ENCODE peak calls at places on chromosomes 13 and 19, in nine cellular contexts. U is A673, D is heart left ventricle, J is endodermal cell, N is BJ, K is foreskin keratinocyte, I is breast epithelium, M is GM12865, T is cardiac fibroblast. Z is an unnamed sample.

GRCh38 chr19:7870571-7871279 is 3.5 kb downstream of the PRR36 start:
- DNase-seq in K (peak; percentile 75), I (peak; percentile 84), J (peak; percentile 92), T (peak; percentile 48), M (peak; percentile 88), U (peak; percentile 89), N (no peak), D (no peak), Z (peak; percentile 61)

GRCh38 chr19:47210689-47211316 is 20.2 kb downstream of the BBC3 start:
- DNase-seq in J (peak; percentile 93), I (peak; percentile 70), M (peak; percentile 86), N (peak; percentile 50), K (peak; percentile 50), U (peak; percentile 88), D (peak; percentile 71), T (peak; percentile 86), Z (peak; percentile 62)

GRCh38 chr13:64938660-64939059 is 2291.5 kb downstream of the PCDH9 start:
- DNase-seq in I (no peak), U (no peak), D (no peak), M (no peak), T (no peak), K (no peak), N (no peak), J (no peak), Z (no peak)

GRCh38 chr19:12777217-12778019 is 2.1 kb upstream of the HOOK2 start:
- DNase-seq in U (peak; percentile 91), D (peak; percentile 91), I (peak; percentile 71), M (peak; percentile 87), N (no peak), J (peak; percentile 94), T (peak; percentile 82), K (peak; percentile 62), Z (no peak)

GRCh38 chr13:113611996-113612395 is 27.4 kb downstream of the TFDP1 start:
- DNase-seq in I (no peak), D (no peak), N (no peak), T (no peak), K (no peak), M (no peak), J (no peak), U (no peak), Z (no peak)

GRCh38 chr13:34257980-34258379 is 440.0 kb downstream of the RFC3 start:
- DNase-seq in J (no peak), K (no peak), T (no peak), U (peak; percentile 2), N (no peak), D (no peak), M (peak; percentile 1), I (no peak), Z (no peak)

GRCh38 chr13:93226623-93227279 is at the start of gene GPC6:
- DNase-seq in T (peak; percentile 96), D (no peak), K (peak; percentile 96), I (no peak), U (peak; percentile 95), J (peak; percentile 80), M (no peak), N (no peak), Z (peak; percentile 58)

GRCh38 chr13:108827637-108828036 is 198.2 kb downstream of the MYO16 start:
- DNase-seq in M (no peak), N (no peak), T (no peak), U (no peak), J (no peak), I (no peak), K (peak; percentile 8), D (no peak), Z (peak; percentile 1)

GRCh38 chr13:98033277-98034247 is 80.1 kb downstream of the IPO5 start:
- DNase-seq in J (peak; percentile 74), U (peak; percentile 87), I (no peak), M (peak; percentile 27), D (no peak), N (no peak), T (peak; percentile 78), K (peak; percentile 42), Z (peak; percentile 38)

GRCh38 chr13:83810136-83810535 is 72.1 kb downstream of the SLITRK1 start:
- DNase-seq in J (no peak), N (no peak), U (no peak), M (no peak), I (no peak), K (no peak), T (no peak), D (no peak), Z (no peak)

GRCh38 chr19:32387701-32388392 is 17.7 kb upstream of the DPY19L3 start:
- DNase-seq in J (no peak), I (no peak), N (no peak), K (no peak), U (peak; percentile 6), T (no peak), D (no peak), M (no peak), Z (no peak)

GRCh38 chr19:29860492-29860891 is 48.7 kb downstream of the CCNE1 start:
- DNase-seq in M (peak; percentile 44), J (peak; percentile 67), I (no peak), U (peak; percentile 28), N (no peak), D (no peak), T (no peak), K (no peak), Z (no peak)

GRCh38 chr13:22235285-22235949 is 564.5 kb downstream of the FGF9 start:
- DNase-seq in K (no peak), T (no peak), I (peak; percentile 37), U (no peak), N (no peak), M (no peak), D (no peak), J (peak; percentile 83), Z (peak; percentile 12)

GRCh38 chr19:4431808-4432674 is 25.6 kb downstream of the UBXN6 start:
- DNase-seq in N (no peak), M (peak; percentile 39), J (peak; percentile 43), U (no peak), D (peak; percentile 61), I (no peak), K (no peak), T (no peak), Z (no peak)

GRCh38 chr13:75326173-75327131 is 155.5 kb downstream of the TBC1D4 start:
- DNase-seq in M (peak; percentile 79), N (no peak), D (no peak), I (no peak), K (peak; percentile 69), U (peak; percentile 84), T (peak; percentile 79), J (peak; percentile 50), Z (no peak)

GRCh38 chr19:52638601-52639000 is 446 bp upstream of the ZNF83 start:
- DNase-seq in N (no peak), I (peak; percentile 29), J (no peak), U (no peak), M (no peak), T (no peak), D (no peak), K (no peak), Z (no peak)

GRCh38 chr19:42325896-42326771 is 699 bp downstream of the MEGF8 start:
- DNase-seq in K (no peak), N (no peak), U (no peak), M (peak; percentile 47), I (no peak), T (no peak), J (peak; percentile 82), D (peak; percentile 65), Z (no peak)

GRCh38 chr19:8363803-8364771 is at the start of gene ANGPTL4:
- DNase-seq in U (peak; percentile 83), T (peak; percentile 92), M (no peak), D (peak; percentile 84), N (no peak), I (peak; percentile 58), K (no peak), J (peak; percentile 87), Z (peak; percentile 41)

GRCh38 chr13:30972888-30973377 is 40.5 kb downstream of the TEX26 start:
- DNase-seq in D (no peak), K (no peak), N (peak; percentile 44), I (no peak), U (no peak), M (no peak), T (peak; percentile 16), J (no peak), Z (no peak)

GRCh38 chr19:55080121-55080914 is 4.6 kb downstream of the EPS8L1 start:
- DNase-seq in K (peak; percentile 71), D (peak; percentile 85), M (peak; percentile 89), J (peak; percentile 98), N (no peak), T (peak; percentile 64), U (peak; percentile 91), I (peak; percentile 73), Z (peak; percentile 61)

GRCh38 chr19:41541990-41542584 is 33.9 kb upstream of the CEACAM21 start:
- DNase-seq in K (no peak), D (peak; percentile 83), N (no peak), M (peak; percentile 86), T (peak; percentile 54), J (peak; percentile 88), U (peak; percentile 82), I (no peak), Z (peak; percentile 15)

GRCh38 chr19:2479556-2480194 is 3.7 kb downstream of the GADD45B start:
- DNase-seq in T (peak; percentile 45), U (no peak), M (no peak), N (no peak), D (no peak), I (no peak), K (no peak), J (no peak), Z (no peak)
- TF ChIP-seq CTCF in T (no peak), U (no peak), M (peak; percentile 62), N (no peak), D (no peak), I (no peak), K (peak; percentile 59), J (peak; percentile 78), Z (peak; percentile 55)

DNA sequence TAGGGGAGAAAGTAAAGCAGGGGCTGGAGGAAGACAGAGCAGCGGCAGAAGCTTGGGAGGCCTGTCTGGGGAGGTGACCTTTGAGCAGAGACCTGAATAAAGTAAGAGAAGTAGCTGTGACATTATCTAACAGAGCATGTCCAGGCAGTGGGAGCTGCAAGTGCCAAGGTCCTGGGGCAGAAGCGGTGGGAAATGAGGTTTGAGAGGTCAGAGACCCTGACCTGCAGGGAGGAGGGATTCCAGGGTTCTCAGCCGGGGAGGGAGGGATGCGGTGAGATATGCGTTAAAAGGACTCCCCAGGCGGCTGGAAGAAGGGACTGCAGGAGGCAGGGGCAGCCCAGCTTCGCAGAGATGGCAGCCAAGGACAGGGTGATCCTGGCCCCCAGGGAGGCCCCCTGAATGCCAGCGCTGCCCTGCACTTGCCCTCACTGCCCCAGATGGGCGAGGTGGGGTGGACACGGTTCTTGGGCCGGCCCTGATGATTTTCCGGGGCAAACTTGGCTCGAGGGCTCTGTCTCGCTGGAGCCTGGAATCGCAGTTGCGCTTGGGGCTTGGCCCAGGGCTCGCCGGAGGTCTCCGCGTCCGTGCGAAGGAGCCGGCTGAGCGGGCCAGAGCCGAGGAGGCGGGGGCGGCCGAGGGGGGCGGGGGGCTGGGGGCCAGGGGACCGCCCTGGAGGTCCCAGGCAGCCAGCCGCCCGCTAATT is 3.2 kb downstream of the CRLF1 start:
- DNase-seq in J (peak; percentile 81), K (no peak), M (peak; percentile 24), T (peak; percentile 34), D (no peak), U (no peak), I (no peak), N (no peak), Z (no peak)
- TF ChIP-seq CTCF in J (peak; percentile 65), K (peak; percentile 13), M (peak; percentile 20), T (peak; percentile 48), D (no peak), U (no peak), I (no peak), N (peak; percentile 31), Z (no peak)

GRCh38 chr19:50889638-50890037 is 16.4 kb downstream of the KLK2 start:
- DNase-seq in K (no peak), I (no peak), U (no peak), N (no peak), D (no peak), M (no peak), T (no peak), J (no peak), Z (no peak)
- TF ChIP-seq CTCF in K (no peak), I (no peak), U (no peak), N (no peak), D (no peak), M (no peak), T (no peak), J (no peak), Z (no peak)

GRCh38 chr19:6357995-6358394 is 3.3 kb upstream of the CLPP start:
- DNase-seq in D (no peak), T (no peak), N (no peak), M (no peak), U (no peak), K (no peak), J (no peak), I (no peak), Z (no peak)
- TF ChIP-seq CTCF in D (no peak), T (no peak), N (no peak), M (no peak), U (no peak), K (no peak), J (no peak), I (no peak), Z (no peak)